ENCODE peak calls at places on chromosome 19, in four cellular contexts. G is IMR-90, X is H9, Q is H1. V is an unnamed sample.

GRCh38 chr19:7848779-7849457 is 18.9 kb downstream of the EVI5L start:
- DNase-seq in G (no peak), X (peak; percentile 24), Q (no peak), V (no peak)

GRCh38 chr19:15584541-15585115 is 30.4 kb upstream of the CYP4F8 start:
- DNase-seq in G (peak; percentile 28), X (peak; percentile 90), Q (peak; percentile 15), V (peak; percentile 77)

GRCh38 chr19:2422951-2423880 is 4.2 kb downstream of the TIMM13 start:
- DNase-seq in G (no peak), X (no peak), Q (no peak), V (no peak)

GRCh38 chr19:15320118-15320517 is 12.2 kb downstream of the BRD4 start:
- DNase-seq in G (peak; percentile 73), X (no peak), Q (no peak), V (no peak)

GRCh38 chr19:887072-887471 is 5.9 kb downstream of the MED16 start:
- DNase-seq in G (peak; percentile 67), X (no peak), Q (no peak), V (peak; percentile 65)

GRCh38 chr19:3152431-3152780 is 16.6 kb downstream of the GNA15 start:
- DNase-seq in G (no peak), X (no peak), Q (no peak), V (no peak)

GRCh38 chr19:48372904-48373303 is 8.7 kb downstream of the SYNGR4 start:
- DNase-seq in G (no peak), X (no peak), Q (no peak), V (no peak)

GRCh38 chr19:36060430-36060829 is 5.7 kb downstream of the WDR62 start:
- DNase-seq in G (peak; percentile 63), X (peak; percentile 49), Q (no peak), V (peak; percentile 53)

GRCh38 chr19:7665076-7665475 is 3.8 kb upstream of the RETN start:
- DNase-seq in G (peak; percentile 73), X (no peak), Q (no peak), V (no peak)

GRCh38 chr19:54392078-54392477 is 23.2 kb upstream of the TTYH1 start:
- DNase-seq in G (no peak), X (no peak), Q (no peak), V (no peak)

GRCh38 chr19:47406711-47407416 is 12.5 kb downstream of the MEIS3 start:
- DNase-seq in G (no peak), X (peak; percentile 80), Q (no peak), V (peak; percentile 75)

GRCh38 chr19:1399745-1400144 is 1.6 kb downstream of the GAMT start:
- DNase-seq in G (no peak), X (no peak), Q (no peak), V (no peak)

GRCh38 chr19:47658431-47659383 is 49.8 kb downstream of the BICRA start:
- DNase-seq in G (no peak), X (no peak), Q (no peak), V (no peak)

GRCh38 chr19:13076787-13077186 is 25.9 kb downstream of the LYL1 start:
- DNase-seq in G (no peak), X (no peak), Q (no peak), V (no peak)

GRCh38 chr19:15144046-15144646 is 36.9 kb downstream of the SYDE1 start:
- DNase-seq in G (no peak), X (no peak), Q (no peak), V (no peak)

GRCh38 chr19:38233740-38234251 is 9.8 kb upstream of the DPF1 start:
- DNase-seq in G (peak; percentile 59), X (peak; percentile 85), Q (no peak), V (peak; percentile 78)

GRCh38 chr19:12865746-12866415 is 15.4 kb downstream of the DNASE2 start:
- DNase-seq in G (no peak), X (peak; percentile 70), Q (no peak), V (no peak)

GRCh38 chr19:4213116-4213515 is 16.2 kb upstream of the EBI3 start:
- DNase-seq in G (no peak), X (no peak), Q (no peak), V (no peak)

GRCh38 chr19:4220188-4220587 is 9.1 kb upstream of the EBI3 start:
- DNase-seq in G (no peak), X (no peak), Q (no peak), V (no peak)

GRCh38 chr19:4215807-4216206 is 13.5 kb upstream of the EBI3 start:
- DNase-seq in G (no peak), X (no peak), Q (no peak), V (no peak)

GRCh38 chr19:4216832-4217231 is 12.5 kb upstream of the EBI3 start:
- DNase-seq in G (no peak), X (no peak), Q (no peak), V (no peak)

DNA sequence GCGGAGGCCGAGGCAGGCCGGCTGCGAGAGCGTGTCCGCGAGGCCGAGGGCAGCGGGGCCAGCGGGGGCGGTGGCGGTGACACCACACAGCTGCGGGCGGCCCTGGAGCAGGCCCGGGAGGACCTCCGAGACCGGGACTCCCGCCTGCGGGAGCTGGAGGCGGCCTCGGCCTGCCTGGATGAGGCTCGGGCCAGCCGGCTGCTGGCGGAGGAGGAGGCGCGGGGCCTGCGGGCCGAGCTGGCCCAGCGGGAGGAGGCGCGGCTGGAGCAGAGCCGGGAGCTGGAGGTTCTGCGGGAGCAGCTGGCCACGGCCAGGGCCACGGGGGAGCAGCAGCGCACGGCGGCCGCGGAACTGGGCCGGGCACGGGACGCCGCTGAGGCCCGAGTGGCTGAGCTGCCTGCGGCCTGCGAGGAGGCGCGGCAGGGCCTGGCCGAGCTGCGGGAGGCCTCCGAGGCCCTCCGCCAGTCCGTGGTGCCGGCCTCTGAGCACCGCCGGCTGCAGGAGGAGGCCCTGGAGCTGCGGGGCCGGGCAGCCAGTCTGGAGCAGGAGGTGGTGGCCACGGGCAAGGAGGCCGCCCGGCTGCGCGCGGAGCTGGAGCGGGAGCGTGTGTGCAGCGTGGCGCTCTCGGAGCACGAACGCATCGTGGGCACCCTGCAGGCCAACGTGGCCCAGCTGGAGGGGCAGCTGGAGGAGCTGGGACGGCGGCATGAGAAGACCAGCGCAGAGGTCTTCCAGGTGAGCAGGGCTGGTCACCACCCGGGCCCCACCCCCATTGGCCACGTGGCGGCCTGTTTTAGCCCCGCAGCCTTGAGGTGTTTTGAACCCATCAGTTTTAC is 11.7 kb upstream of the EBI3 start:
- DNase-seq in G (no peak), X (no peak), Q (no peak), V (no peak)
- H4K5ac ChIP-seq in G (no peak overlapping the region), X (no peak overlapping the region), Q (no peak overlapping the region), V (no peak overlapping the region)

GRCh38 chr19:17999685-18000479 is 8.1 kb upstream of the ARRDC2 start:
- DNase-seq in G (no peak), X (no peak), Q (no peak), V (no peak)

GRCh38 chr19:18000480-18000980 is 7.4 kb upstream of the ARRDC2 start:
- DNase-seq in G (no peak), X (no peak), Q (no peak), V (no peak)

GRCh38 chr19:18001837-18002345 is 6.1 kb upstream of the ARRDC2 start:
- DNase-seq in G (no peak), X (no peak), Q (no peak), V (no peak)

GRCh38 chr19:18002347-18002850 is 5.6 kb upstream of the ARRDC2 start:
- DNase-seq in G (no peak), X (no peak), Q (no peak), V (no peak)

GRCh38 chr19:18000981-18001836 is 6.8 kb upstream of the ARRDC2 start:
- DNase-seq in G (peak; percentile 73), X (peak; percentile 77), Q (no peak), V (peak; percentile 76)
- H3K9ac ChIP-seq in G (peak overlapping the region; percentile 41), X (no peak overlapping the region), Q (peak overlapping the region; percentile 13), V (peak overlapping the region; percentile 67)

GRCh38 chr19:40797166-40797962 is 1.6 kb upstream of the EGLN2 start:
- DNase-seq in G (no peak), X (no peak), Q (no peak), V (no peak)
- H3K4me2 ChIP-seq in G (no peak overlapping the region), X (peak overlapping the region; percentile 59), Q (peak overlapping the region; percentile 36), V (no peak overlapping the region)

GRCh38 chr19:6110360-6110977 is at the start of gene RFX2:
- DNase-seq in G (peak; percentile 98), X (peak; percentile 98), Q (peak; percentile 91), V (peak; percentile 99)
- H4K5ac ChIP-seq in G (no peak within 1 kb of the TSS), X (no peak within 1 kb of the TSS), Q (no peak within 1 kb of the TSS), V (no peak within 1 kb of the TSS)

GRCh38 chr19:42184401-42184861 is 33.0 kb downstream of the DEDD2 start:
- DNase-seq in G (peak; percentile 81), X (peak; percentile 94), Q (peak; percentile 79), V (peak; percentile 92)
- H3K9ac ChIP-seq in G (no peak overlapping the region), X (no peak overlapping the region), Q (no peak overlapping the region), V (no peak overlapping the region)

GRCh38 chr19:17260842-17261325 is 3.7 kb downstream of the USHBP1 start:
- DNase-seq in G (peak; percentile 64), X (peak; percentile 96), Q (peak; percentile 90), V (peak; percentile 96)
- H3K4me2 ChIP-seq in G (no peak overlapping the region), X (no peak overlapping the region), Q (no peak overlapping the region), V (no peak overlapping the region)

DNA sequence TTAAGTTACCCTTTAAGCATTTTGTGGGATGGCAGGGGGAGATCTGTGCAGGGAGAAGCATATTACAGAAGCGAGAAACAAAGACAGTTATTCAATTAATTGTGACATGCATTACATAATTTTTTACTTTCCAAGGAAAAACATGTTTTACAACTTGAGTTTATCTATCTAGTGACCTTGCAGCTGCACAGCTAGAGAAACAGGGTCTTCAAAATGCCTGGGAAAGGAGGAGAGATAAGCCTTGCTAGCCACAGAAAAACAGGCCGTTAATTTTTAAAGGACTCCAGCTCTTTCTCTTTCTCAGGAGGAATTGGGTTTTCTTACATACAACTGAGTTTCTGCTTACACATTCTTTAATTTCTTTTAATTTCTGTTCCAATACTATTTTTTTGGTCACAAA is 14.8 kb upstream of the ZNF431 start:
- DNase-seq in G (no peak), X (no peak), Q (no peak), V (no peak)
- H4K5ac ChIP-seq in G (no peak overlapping the region), X (no peak overlapping the region), Q (no peak overlapping the region), V (no peak overlapping the region)

DNA sequence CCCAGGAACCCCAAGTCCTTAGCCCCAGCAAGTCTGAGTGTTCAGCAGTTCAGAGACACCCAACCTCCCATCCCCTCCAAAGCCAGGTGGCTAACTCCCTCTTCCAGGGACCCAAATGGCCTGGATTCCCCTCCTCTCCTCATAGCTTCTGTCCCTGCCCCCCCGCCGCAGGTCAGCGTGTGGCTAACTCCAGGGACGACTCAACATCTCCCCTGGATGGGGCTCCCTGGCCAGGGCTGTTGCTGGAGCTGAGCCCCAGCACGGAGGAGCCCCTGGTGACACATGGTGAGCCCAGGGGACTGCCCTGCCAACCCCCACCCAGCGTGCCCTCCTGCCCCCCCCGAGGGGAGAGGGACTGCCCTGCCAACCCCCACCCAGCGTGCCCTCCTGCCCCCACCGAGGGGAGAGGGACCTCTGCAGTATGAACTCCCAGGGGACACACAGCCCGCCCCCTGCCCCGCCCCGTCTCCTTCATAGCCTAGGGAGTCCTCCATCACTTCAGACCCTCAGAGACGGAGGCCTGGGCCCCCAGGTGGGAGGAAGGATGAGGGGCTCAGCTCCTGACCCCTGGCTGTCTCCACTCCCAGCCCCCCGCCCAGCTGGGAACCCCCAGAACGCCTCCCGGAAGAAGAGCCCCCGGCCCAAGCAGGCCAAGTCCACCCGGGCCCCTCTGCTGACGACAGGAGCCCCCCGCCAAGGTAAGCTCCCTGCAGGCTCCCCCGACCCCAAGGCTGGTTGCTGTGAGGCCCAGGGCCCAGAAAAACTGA is 1.7 kb downstream of the SSC5D start:
- DNase-seq in G (no peak), X (no peak), Q (no peak), V (no peak)
- H3K9ac ChIP-seq in G (no peak overlapping the region), X (no peak overlapping the region), Q (no peak overlapping the region), V (peak overlapping the region; percentile 44)

V was measured in mesendoderm.